ENCODE peak calls at places on chromosomes 3 and 15, in eight cellular contexts. One of them, this sample, is unnamed.
A peak's percentile ranks its signal among the peaks of the same experiment; 100 is the strongest.

GRCh38 chr3:124873241-124873640 is 13.9 kb downstream of the ITGB5 start:
- DNase-seq in EH: peak; percentile 41
- DNase-seq in stimulated activated CD8-positive, alpha-beta memory T cell treated with anti-CD3 and anti-CD28 coated beads, Interleukin-4, amount 100 ng/mL, for 1 hour: no peak
- DNase-seq in T-cell: no peak
- DNase-seq in tibial nerve: no peak
- DNase-seq in foreskin fibroblast: no peak
- DNase-seq in ELR: no peak
- DNase-seq in substantia nigra: no peak
- DNase-seq in this sample: no peak

GRCh38 chr3:45972534-45973402 is 22.9 kb downstream of the FYCO1 start:
- DNase-seq in tibial nerve: no peak
- DNase-seq in substantia nigra: no peak
- DNase-seq in T-cell: no peak
- DNase-seq in foreskin fibroblast: peak; percentile 80
- DNase-seq in ELR: peak; percentile 90
- DNase-seq in EH: peak; percentile 92
- DNase-seq in stimulated activated CD8-positive, alpha-beta memory T cell treated with anti-CD3 and anti-CD28 coated beads, Interleukin-4, amount 100 ng/mL, for 1 hour: no peak
- DNase-seq in this sample: no peak

GRCh38 chr3:13018039-13018431 is 55.2 kb downstream of the IQSEC1 start:
- DNase-seq in substantia nigra: no peak
- DNase-seq in tibial nerve: no peak
- DNase-seq in foreskin fibroblast: peak; percentile 24
- DNase-seq in T-cell: no peak
- DNase-seq in stimulated activated CD8-positive, alpha-beta memory T cell treated with anti-CD3 and anti-CD28 coated beads, Interleukin-4, amount 100 ng/mL, for 1 hour: no peak
- DNase-seq in ELR: no peak
- DNase-seq in EH: peak; percentile 68
- DNase-seq in this sample: no peak

GRCh38 chr3:115040673-115041286 is 106.3 kb downstream of the ZBTB20 start:
- DNase-seq in EH: peak; percentile 61
- DNase-seq in tibial nerve: peak; percentile 66
- DNase-seq in foreskin fibroblast: peak; percentile 27
- DNase-seq in T-cell: peak; percentile 44
- DNase-seq in ELR: peak; percentile 62
- DNase-seq in substantia nigra: no peak
- DNase-seq in stimulated activated CD8-positive, alpha-beta memory T cell treated with anti-CD3 and anti-CD28 coated beads, Interleukin-4, amount 100 ng/mL, for 1 hour: no peak
- DNase-seq in this sample: peak; percentile 30

GRCh38 chr3:161351330-161351729 is 20.0 kb downstream of the SPTSSB start:
- DNase-seq in substantia nigra: no peak
- DNase-seq in stimulated activated CD8-positive, alpha-beta memory T cell treated with anti-CD3 and anti-CD28 coated beads, Interleukin-4, amount 100 ng/mL, for 1 hour: no peak
- DNase-seq in EH: no peak
- DNase-seq in tibial nerve: no peak
- DNase-seq in ELR: no peak
- DNase-seq in T-cell: no peak
- DNase-seq in foreskin fibroblast: no peak
- DNase-seq in this sample: no peak

GRCh38 chr3:49028298-49028672 is 913 bp downstream of the IMPDH2 start:
- DNase-seq in T-cell: no peak
- DNase-seq in foreskin fibroblast: no peak
- DNase-seq in substantia nigra: no peak
- DNase-seq in EH: no peak
- DNase-seq in tibial nerve: no peak
- DNase-seq in stimulated activated CD8-positive, alpha-beta memory T cell treated with anti-CD3 and anti-CD28 coated beads, Interleukin-4, amount 100 ng/mL, for 1 hour: no peak
- DNase-seq in ELR: no peak
- DNase-seq in this sample: no peak

GRCh38 chr3:108744762-108745161 is 12.4 kb downstream of the RETNLB start:
- DNase-seq in foreskin fibroblast: no peak
- DNase-seq in substantia nigra: no peak
- DNase-seq in tibial nerve: no peak
- DNase-seq in T-cell: no peak
- DNase-seq in stimulated activated CD8-positive, alpha-beta memory T cell treated with anti-CD3 and anti-CD28 coated beads, Interleukin-4, amount 100 ng/mL, for 1 hour: no peak
- DNase-seq in ELR: peak; percentile 28
- DNase-seq in EH: no peak
- DNase-seq in this sample: no peak

GRCh38 chr15:63633312-63633711 is 36.1 kb downstream of the FBXL22 start:
- DNase-seq in tibial nerve: no peak
- DNase-seq in foreskin fibroblast: no peak
- DNase-seq in EH: no peak
- DNase-seq in stimulated activated CD8-positive, alpha-beta memory T cell treated with anti-CD3 and anti-CD28 coated beads, Interleukin-4, amount 100 ng/mL, for 1 hour: no peak
- DNase-seq in ELR: no peak
- DNase-seq in substantia nigra: no peak
- DNase-seq in T-cell: no peak
- DNase-seq in this sample: no peak

GRCh38 chr15:49946681-49947080 is 172.4 kb downstream of the ATP8B4 start:
- DNase-seq in substantia nigra: no peak
- DNase-seq in EH: no peak
- DNase-seq in T-cell: no peak
- DNase-seq in foreskin fibroblast: no peak
- DNase-seq in tibial nerve: no peak
- DNase-seq in stimulated activated CD8-positive, alpha-beta memory T cell treated with anti-CD3 and anti-CD28 coated beads, Interleukin-4, amount 100 ng/mL, for 1 hour: no peak
- DNase-seq in ELR: no peak
- DNase-seq in this sample: no peak

GRCh38 chr15:80604583-80605506 is 90.3 kb upstream of the ABHD17C start:
- DNase-seq in substantia nigra: no peak
- DNase-seq in T-cell: no peak
- DNase-seq in ELR: no peak
- DNase-seq in tibial nerve: no peak
- DNase-seq in EH: peak; percentile 66
- DNase-seq in stimulated activated CD8-positive, alpha-beta memory T cell treated with anti-CD3 and anti-CD28 coated beads, Interleukin-4, amount 100 ng/mL, for 1 hour: no peak
- DNase-seq in foreskin fibroblast: no peak
- DNase-seq in this sample: no peak

GRCh38 chr3:50381315-50381714 is 22.0 kb upstream of the TMEM115 start:
- DNase-seq in T-cell: no peak
- DNase-seq in foreskin fibroblast: no peak
- DNase-seq in ELR: no peak
- DNase-seq in EH: no peak
- DNase-seq in tibial nerve: no peak
- DNase-seq in substantia nigra: no peak
- DNase-seq in stimulated activated CD8-positive, alpha-beta memory T cell treated with anti-CD3 and anti-CD28 coated beads, Interleukin-4, amount 100 ng/mL, for 1 hour: no peak
- DNase-seq in this sample: no peak

GRCh38 chr15:91271565-91272153 is 171.6 kb downstream of the SV2B start:
- DNase-seq in ELR: peak; percentile 69
- DNase-seq in T-cell: peak; percentile 56
- DNase-seq in stimulated activated CD8-positive, alpha-beta memory T cell treated with anti-CD3 and anti-CD28 coated beads, Interleukin-4, amount 100 ng/mL, for 1 hour: peak; percentile 8
- DNase-seq in foreskin fibroblast: peak; percentile 35
- DNase-seq in tibial nerve: peak; percentile 74
- DNase-seq in EH: peak; percentile 69
- DNase-seq in substantia nigra: peak; percentile 48
- DNase-seq in this sample: peak; percentile 30

GRCh38 chr3:40677749-40678148 is 153.0 kb downstream of the ZNF621 start:
- DNase-seq in ELR: no peak
- DNase-seq in tibial nerve: no peak
- DNase-seq in T-cell: no peak
- DNase-seq in EH: no peak
- DNase-seq in stimulated activated CD8-positive, alpha-beta memory T cell treated with anti-CD3 and anti-CD28 coated beads, Interleukin-4, amount 100 ng/mL, for 1 hour: no peak
- DNase-seq in foreskin fibroblast: no peak
- DNase-seq in substantia nigra: no peak
- DNase-seq in this sample: no peak

GRCh38 chr15:86089422-86089821 is 9.8 kb downstream of the AGBL1 start:
- DNase-seq in EH: no peak
- DNase-seq in T-cell: no peak
- DNase-seq in stimulated activated CD8-positive, alpha-beta memory T cell treated with anti-CD3 and anti-CD28 coated beads, Interleukin-4, amount 100 ng/mL, for 1 hour: no peak
- DNase-seq in tibial nerve: no peak
- DNase-seq in foreskin fibroblast: no peak
- DNase-seq in ELR: no peak
- DNase-seq in substantia nigra: no peak
- DNase-seq in this sample: no peak

GRCh38 chr3:43288850-43289249 is 2.5 kb downstream of the SNRK start:
- DNase-seq in EH: no peak
- DNase-seq in tibial nerve: no peak
- DNase-seq in stimulated activated CD8-positive, alpha-beta memory T cell treated with anti-CD3 and anti-CD28 coated beads, Interleukin-4, amount 100 ng/mL, for 1 hour: no peak
- DNase-seq in ELR: no peak
- DNase-seq in substantia nigra: no peak
- DNase-seq in T-cell: no peak
- DNase-seq in foreskin fibroblast: no peak
- DNase-seq in this sample: no peak

This sample was measured in naive B cell.